ENCODE peak calls at places on chromosomes 16 and 17, in five cellular contexts. H is Ammon's horn, W is iPS-NIHi11, X is H54, Z is hepatic stellate cell. P is an unnamed sample.

GRCh38 chr16:84520778-84521770 is 16.6 kb upstream of the MEAK7 start:
- DNase-seq in H (no peak), W (no peak), X (no peak), Z (no peak), P (no peak)

GRCh38 chr16:48156790-48157209 is 1.0 kb upstream of the ABCC12 start:
- DNase-seq in H (peak), W (peak), X (peak), Z (peak), P (peak)

GRCh38 chr17:50785942-50786570 is 18.7 kb upstream of the ANKRD40CL start:
- DNase-seq in H (peak), W (no peak), X (no peak), Z (peak), P (no peak)

GRCh38 chr16:26993988-26994387 is 72.7 kb upstream of the C16orf82 start:
- DNase-seq in H (no peak), W (no peak), X (no peak), Z (peak), P (no peak)

GRCh38 chr16:52069866-52070265 is 477.1 kb downstream of the TOX3 start:
- DNase-seq in H (peak), W (peak), X (no peak), Z (no peak), P (peak)

GRCh38 chr17:4573682-4574081 is 10.6 kb upstream of the SMTNL2 start:
- DNase-seq in H (no peak), W (no peak), X (no peak), Z (no peak), P (no peak)

GRCh38 chr17:70110443-70110880 is 35.4 kb downstream of the KCNJ16 start:
- DNase-seq in H (no peak), W (no peak), X (no peak), Z (no peak), P (no peak)

GRCh38 chr16:30949655-30950515 is 1.0 kb downstream of the ORAI3 start:
- DNase-seq in H (peak), W (no peak), X (peak), Z (peak), P (no peak)

GRCh38 chr16:55464375-55464774 is 14.6 kb upstream of the MMP2 start:
- DNase-seq in H (no peak), W (no peak), X (no peak), Z (no peak), P (no peak)

GRCh38 chr16:17275076-17275732 is 195.6 kb downstream of the XYLT1 start:
- DNase-seq in H (no peak), W (no peak), X (no peak), Z (no peak), P (no peak)

GRCh38 chr17:51395621-51396020 is 135.3 kb downstream of the UTP18 start:
- DNase-seq in H (no peak), W (no peak), X (no peak), Z (no peak), P (no peak)

GRCh38 chr17:4176803-4177472 is 33.9 kb downstream of the CYB5D2 start:
- DNase-seq in H (no peak), W (no peak), X (no peak), Z (no peak), P (no peak)

P was measured in HuH-7.5.